ENCODE peak calls at places on chromosomes 16 and 17, in eight cellular contexts. A, L, M, C, D, F, V and W are unnamed samples.

GRCh38 chr16:4290236-4290830 is 17.5 kb upstream of the TFAP4 start:
- DNase-seq in V (no peak), L (no peak), C (no peak), F (peak), D (no peak), M (peak), A (no peak), W (no peak)

GRCh38 chr16:14528306-14528948 is 101.6 kb downstream of the PARN start:
- DNase-seq in V (no peak), A (no peak), M (peak), F (no peak), D (no peak), L (no peak), C (no peak), W (no peak)

GRCh38 chr17:56136316-56136715 is 17.0 kb upstream of the ANKFN1 start:
- DNase-seq in D (no peak), V (no peak), F (no peak), M (no peak), L (no peak), C (no peak), A (no peak), W (no peak)

GRCh38 chr17:79468183-79468944 is 142.5 kb downstream of the RBFOX3 start:
- DNase-seq in F (no peak), C (no peak), V (no peak), D (no peak), M (no peak), A (no peak), L (no peak), W (no peak)

GRCh38 chr17:41835214-41835799 is 725 bp downstream of the NT5C3B start:
- DNase-seq in D (no peak), A (no peak), L (no peak), C (no peak), V (no peak), F (no peak), M (no peak), W (no peak)

GRCh38 chr17:41894791-41895331 is 23.9 kb downstream of the ACLY start:
- DNase-seq in F (peak), L (no peak), V (peak), A (no peak), C (no peak), M (peak), D (no peak), W (no peak)

GRCh38 chr17:5592382-5592781 is 8.1 kb upstream of the NLRP1 start:
- DNase-seq in D (peak), C (no peak), V (no peak), L (no peak), F (peak), M (peak), A (no peak), W (no peak)

GRCh38 chr16:17470871-17471744 is at the start of gene XYLT1:
- DNase-seq in C (peak), D (peak), L (peak), M (no peak), F (peak), V (peak), A (no peak), W (no peak)

GRCh38 chr16:73173396-73173795 is 125.5 kb upstream of the ZFHX3 start:
- DNase-seq in A (no peak), C (no peak), V (no peak), L (peak), F (no peak), D (no peak), M (no peak), W (no peak)

GRCh38 chr17:52170963-52171572 is 12.6 kb upstream of the CA10 start:
- DNase-seq in L (no peak), A (no peak), D (no peak), C (no peak), F (peak), M (peak), V (no peak), W (peak)

GRCh38 chr17:80262291-80262690 is 1.6 kb downstream of the RNF213 start:
- DNase-seq in A (no peak), C (no peak), L (no peak), M (no peak), F (no peak), V (no peak), D (peak), W (no peak)

GRCh38 chr17:50944054-50944901 is 78.1 kb upstream of the TOB1 start:
- DNase-seq in F (peak), M (peak), L (peak), C (peak), D (peak), V (no peak), A (no peak), W (peak)

GRCh38 chr17:9151091-9151490 is 129.8 kb downstream of the NTN1 start:
- DNase-seq in D (no peak), F (no peak), C (no peak), L (no peak), V (no peak), A (no peak), M (no peak), W (peak)

GRCh38 chr17:79075861-79076406 is 1.3 kb downstream of the ENGASE start:
- DNase-seq in D (no peak), L (no peak), C (no peak), M (no peak), A (no peak), V (no peak), F (no peak), W (no peak)

GRCh38 chr16:86576591-86577313 is 1.6 kb upstream of the FOXL1 start:
- DNase-seq in M (no peak), V (no peak), A (no peak), C (peak), L (no peak), F (peak), D (no peak), W (no peak)

GRCh38 chr16:11783319-11784047 is 13.6 kb downstream of the ZC3H7A start:
- DNase-seq in A (no peak), V (no peak), C (no peak), D (peak), M (no peak), L (no peak), F (peak), W (no peak)

GRCh38 chr17:4480929-4481898 is 17.5 kb upstream of the SPNS2 start:
- DNase-seq in V (no peak), F (no peak), C (no peak), D (peak), L (peak), A (no peak), M (no peak), W (no peak)

GRCh38 chr17:78355045-78355641 is 4.7 kb downstream of the SOCS3 start:
- DNase-seq in D (no peak), C (no peak), L (no peak), A (no peak), F (no peak), V (no peak), M (no peak), W (no peak)

GRCh38 chr16:85637808-85638186 is 24.7 kb downstream of the GSE1 start:
- DNase-seq in M (no peak), C (peak), F (no peak), A (no peak), V (no peak), D (no peak), L (no peak), W (no peak)

GRCh38 chr17:28716740-28717577 is 709 bp downstream of the RAB34 start:
- DNase-seq in C (peak), F (peak), A (no peak), D (no peak), L (peak), M (peak), V (no peak), W (no peak)

GRCh38 chr17:48542956-48543853 is 1.7 kb downstream of the HOXB2 start:
- DNase-seq in C (peak), D (no peak), F (peak), V (no peak), M (peak), L (no peak), A (no peak), W (peak)

GRCh38 chr17:66689192-66689591 is 145.7 kb upstream of the CACNG5 start:
- DNase-seq in F (no peak), D (peak), V (no peak), A (no peak), C (no peak), M (no peak), L (no peak), W (no peak)

GRCh38 chr17:49687878-49688491 is 10.1 kb upstream of the SPOP start:
- DNase-seq in C (no peak), D (peak), F (peak), A (no peak), V (no peak), M (no peak), L (no peak), W (no peak)

GRCh38 chr17:35170968-35171771 is 23.0 kb downstream of the SLC35G3 start:
- DNase-seq in C (no peak), A (no peak), V (no peak), F (peak), L (no peak), D (peak), M (peak), W (no peak)

GRCh38 chr16:81261049-81261648 is 22.7 kb downstream of the BCO1 start:
- DNase-seq in A (no peak), V (no peak), F (peak), C (no peak), L (no peak), M (peak), D (peak), W (peak)

GRCh38 chr17:33500141-33500540 is 207.0 kb upstream of the ASIC2 start:
- DNase-seq in V (no peak), M (no peak), D (no peak), L (peak), F (no peak), C (no peak), A (no peak), W (no peak)

GRCh38 chr17:63438092-63439051 is 7.7 kb downstream of the CYB561 start:
- DNase-seq in L (no peak), A (no peak), D (no peak), C (no peak), M (no peak), F (no peak), V (no peak), W (no peak)

GRCh38 chr17:63440127-63440769 is 5.9 kb downstream of the CYB561 start:
- DNase-seq in M (no peak), L (no peak), C (no peak), V (no peak), A (no peak), F (no peak), D (no peak), W (no peak)

GRCh38 chr17:63440770-63441335 is 5.3 kb downstream of the CYB561 start:
- DNase-seq in M (no peak), V (no peak), C (no peak), D (no peak), A (no peak), L (no peak), F (no peak), W (no peak)

GRCh38 chr17:63441654-63442053 is 4.5 kb downstream of the CYB561 start:
- DNase-seq in F (no peak), L (no peak), V (no peak), M (no peak), C (no peak), D (no peak), A (no peak), W (no peak)

DNA sequence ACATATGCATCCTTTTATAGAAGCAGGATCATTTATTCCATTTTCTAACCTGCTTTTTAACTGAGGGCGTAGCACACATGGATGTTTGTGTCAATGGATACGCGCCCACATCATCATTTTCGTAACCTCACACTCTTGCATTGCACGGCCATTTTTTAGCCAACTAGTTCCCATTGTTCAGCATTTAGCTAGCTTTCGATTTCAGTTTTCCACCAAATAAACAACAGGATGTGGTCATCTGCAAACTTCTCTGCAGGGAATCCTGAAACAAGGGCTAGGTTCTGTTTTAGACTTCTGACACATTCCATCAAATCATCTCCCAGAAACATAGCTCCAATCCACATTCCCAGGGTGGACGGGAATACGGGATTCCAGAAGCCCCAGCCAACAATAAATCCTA is 6.4 kb downstream of the CYB561 start:
- DNase-seq in V (no peak), A (no peak), F (peak), D (no peak), L (no peak), C (no peak), M (no peak), W (no peak)
- H3K4me3 ChIP-seq in V (no peak), A (no peak), F (peak), D (no peak), L (no peak), C (no peak), M (no peak), W (no peak)

GRCh38 chr16:55501549-55502322 is 7.1 kb upstream of the LPCAT2 start:
- DNase-seq in L (no peak), A (no peak), M (no peak), V (no peak), F (peak), D (peak), C (no peak), W (peak)
- H3K4me3 ChIP-seq in L (no peak), A (no peak), M (no peak), V (no peak), F (no peak), D (no peak), C (no peak), W (no peak)

DNA sequence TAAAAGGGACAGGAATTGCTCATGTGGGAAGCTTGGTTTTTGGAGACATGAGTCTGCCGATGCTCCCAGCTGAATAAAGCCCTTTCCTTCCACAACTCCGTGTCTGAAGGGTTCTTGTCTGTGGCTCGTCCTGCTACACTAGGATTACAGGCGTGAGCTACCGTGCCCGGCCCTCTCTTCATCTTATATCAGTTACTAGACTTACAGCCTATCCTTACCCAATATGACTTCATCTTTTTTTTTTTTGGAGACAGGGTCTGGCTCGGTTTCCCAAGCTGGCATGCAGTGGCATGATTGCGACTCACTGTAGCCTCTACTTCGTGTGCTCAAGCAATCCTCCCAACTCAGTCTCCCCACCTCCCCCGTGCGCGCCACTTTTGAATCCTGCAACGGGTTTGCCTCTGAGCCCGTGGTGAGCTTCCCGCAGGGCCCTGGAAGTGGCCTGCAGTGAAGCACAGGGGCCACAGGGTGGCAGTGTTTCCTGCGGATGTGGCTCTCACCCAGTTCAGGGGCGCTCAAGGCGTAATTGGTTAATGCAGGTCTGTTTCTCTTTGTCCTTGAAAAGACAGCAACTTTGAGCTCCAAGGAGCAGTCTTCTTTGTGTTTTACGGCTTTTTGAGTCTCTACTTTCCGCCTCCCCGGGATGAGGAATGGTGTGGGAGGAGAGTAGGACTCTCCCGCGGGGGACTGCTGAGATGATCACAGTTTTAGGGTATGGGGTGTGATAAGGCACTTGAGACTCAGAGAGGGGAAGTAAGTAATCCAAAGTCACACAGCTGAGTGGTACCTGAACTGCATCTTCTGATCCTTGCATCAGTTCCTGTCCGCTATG is 22.7 kb upstream of the GPRC5B start:
- DNase-seq in A (no peak), F (peak), V (no peak), M (peak), C (peak), D (peak), L (peak), W (peak)
- H3K4me3 ChIP-seq in A (no peak), F (no peak), V (no peak), M (no peak), C (no peak), D (no peak), L (peak), W (no peak)

GRCh38 chr17:43043306-43043705 is 18.3 kb downstream of the RND2 start:
- DNase-seq in A (no peak), V (no peak), D (no peak), C (no peak), L (no peak), M (no peak), F (no peak), W (no peak)
- H3K4me3 ChIP-seq in A (no peak), V (no peak), D (no peak), C (no peak), L (no peak), M (no peak), F (no peak), W (no peak)

DNA sequence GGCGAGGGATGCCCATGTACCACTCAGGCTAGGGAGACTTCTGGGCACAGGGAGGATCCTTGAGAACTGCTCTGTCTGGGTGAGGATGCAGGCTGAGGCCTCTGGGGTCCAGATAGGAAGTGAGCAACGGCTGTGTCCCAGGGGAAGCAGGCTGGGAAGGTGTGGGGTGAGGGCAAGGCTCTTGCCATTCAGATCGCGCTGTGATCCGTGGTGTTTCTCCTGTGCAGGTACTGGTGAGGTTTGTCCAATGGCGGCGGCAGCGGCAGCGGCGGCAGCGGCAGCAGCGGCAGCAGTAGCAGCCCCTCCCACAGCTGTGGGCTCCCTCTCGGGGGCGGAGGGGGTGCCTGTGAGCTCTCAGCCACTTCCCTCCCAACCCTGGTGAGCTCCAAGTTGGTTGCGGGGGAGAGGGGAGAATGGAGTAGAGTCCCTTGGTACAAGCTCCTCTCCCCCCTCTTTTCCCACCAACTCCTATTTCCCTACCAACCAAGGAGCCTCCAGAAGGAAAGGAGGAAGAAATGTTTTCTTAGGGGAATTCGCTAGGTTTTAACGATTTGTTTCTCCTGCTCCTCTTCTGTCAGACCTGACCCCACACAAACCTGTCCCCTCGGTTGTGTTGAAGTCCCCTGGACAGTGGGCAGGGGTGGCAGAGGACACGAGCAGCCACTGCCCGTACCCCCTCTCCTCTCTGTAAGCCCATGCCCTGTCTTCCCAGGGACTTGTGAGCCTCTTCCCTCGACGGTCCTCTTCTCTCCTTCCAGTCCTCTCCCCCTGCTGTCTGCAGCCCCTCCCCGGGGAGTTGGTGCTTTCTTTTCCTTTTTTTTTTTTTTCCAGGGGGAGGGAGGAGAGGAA is 1.9 kb upstream of the PRRT2 start:
- DNase-seq in L (no peak), M (no peak), C (no peak), A (no peak), V (no peak), D (peak), F (peak), W (peak)
- H3K4me3 ChIP-seq in L (no peak), M (no peak), C (no peak), A (peak), V (no peak), D (peak), F (peak), W (peak)

DNA sequence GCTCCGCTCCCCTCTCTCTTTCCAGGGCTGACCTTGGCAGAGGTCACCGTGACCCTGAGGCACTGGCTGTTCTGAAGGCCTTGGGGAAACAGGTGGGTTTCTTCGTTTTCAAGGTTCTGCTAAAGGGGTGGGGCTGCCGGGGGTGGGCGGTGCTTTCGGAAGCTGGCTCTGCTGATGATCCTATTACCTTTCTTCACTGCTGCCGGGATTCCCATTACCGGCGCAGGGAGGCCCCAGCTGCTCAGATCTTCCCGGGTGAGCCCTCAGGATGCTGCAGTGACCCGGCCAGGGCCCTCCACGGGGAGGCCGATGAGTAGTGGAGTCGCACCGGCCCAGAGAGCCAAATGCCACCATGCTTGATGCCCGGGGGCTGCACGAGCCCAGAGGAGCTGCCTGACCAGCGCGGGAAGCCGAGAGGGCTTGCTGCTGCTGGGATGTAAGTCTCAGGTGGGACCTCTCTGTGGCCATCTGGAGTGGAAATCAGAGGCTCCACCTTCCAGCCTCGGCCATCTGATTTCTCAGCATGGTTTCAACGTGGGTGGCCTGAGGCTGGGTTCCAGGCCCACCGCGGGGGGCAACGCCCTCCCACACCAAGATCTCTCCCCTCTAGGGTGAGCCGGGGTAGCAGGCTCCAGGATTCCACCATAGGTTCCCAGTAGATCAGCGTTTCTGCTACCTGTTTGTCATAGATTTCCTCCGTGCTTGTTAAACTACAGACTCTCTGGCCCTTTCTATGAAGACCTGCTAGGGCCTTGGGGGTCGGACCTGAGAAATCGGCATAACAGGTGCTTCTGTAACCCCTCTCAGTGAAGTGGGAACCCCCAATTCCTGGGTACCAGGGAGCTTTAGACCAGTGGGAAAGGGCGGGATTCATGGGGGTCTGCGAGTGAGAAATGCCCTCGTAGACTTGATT is 21.6 kb upstream of the ADCY7 start:
- DNase-seq in V (no peak), D (no peak), F (peak), C (no peak), L (no peak), A (no peak), M (no peak), W (no peak)
- H3K4me3 ChIP-seq in V (no peak), D (no peak), F (peak), C (peak), L (peak), A (peak), M (peak), W (peak)

GRCh38 chr16:8955828-8956227 is 7.9 kb downstream of the USP7 start:
- DNase-seq in M (no peak), C (no peak), D (no peak), F (no peak), A (no peak), L (no peak), V (no peak), W (no peak)

GRCh38 chr16:8957061-8957392 is 6.7 kb downstream of the USP7 start:
- DNase-seq in M (no peak), C (no peak), F (no peak), D (no peak), L (no peak), A (no peak), V (no peak), W (no peak)

GRCh38 chr16:8956265-8957060 is 7.2 kb downstream of the USP7 start:
- DNase-seq in F (no peak), M (no peak), C (no peak), V (no peak), D (no peak), L (no peak), A (no peak), W (no peak)

GRCh38 chr16:8958344-8958808 is 5.3 kb downstream of the USP7 start:
- DNase-seq in C (no peak), A (no peak), L (peak), F (peak), M (no peak), V (no peak), D (peak), W (no peak)

GRCh38 chr16:8957509-8958157 is 6.1 kb downstream of the USP7 start:
- DNase-seq in D (no peak), M (no peak), A (no peak), C (no peak), F (no peak), L (no peak), V (no peak), W (no peak)
- H3K4me3 ChIP-seq in D (peak), M (no peak), A (no peak), C (no peak), F (no peak), L (no peak), V (no peak), W (no peak)

GRCh38 chr17:39982069-39982371 is 1.4 kb downstream of the PSMD3 start:
- DNase-seq in A (no peak), F (no peak), V (no peak), D (peak), M (no peak), C (no peak), L (no peak), W (no peak)
- H3K4me3 ChIP-seq in A (peak), F (peak), V (peak), D (peak), M (peak), C (peak), L (peak), W (peak)